ENCODE peak calls at places on chromosome 14, in five cellular contexts. T is A549; U is heart right ventricle; Y is CD8-positive, alpha-beta T cell; I is SK-N-SH. D is an unnamed sample. For H3K9me3, the result is how much of the 10 kb centered on the place peaks cover.

GRCh38 chr14:26138764-26139445 is 458.9 kb downstream of the NOVA1 start:
- DNase-seq in T (peak), U (no peak), Y (no peak), I (no peak), D (no peak)

GRCh38 chr14:51780006-51780692 is 80.3 kb upstream of the GNG2 start:
- DNase-seq in T (peak), U (peak), Y (peak), I (peak), D (peak)

GRCh38 chr14:79596531-79596930 is 614.8 kb downstream of the DIO2 start:
- DNase-seq in T (peak), U (no peak), Y (no peak), I (no peak), D (peak)

GRCh38 chr14:56686416-56686815 is 106.8 kb downstream of the TMEM260 start:
- DNase-seq in T (no peak), U (peak), Y (no peak), I (no peak), D (no peak)

GRCh38 chr14:92511472-92512247 is 1.9 kb upstream of the RIN3 start:
- DNase-seq in T (peak), U (peak), Y (no peak), I (peak), D (no peak)

GRCh38 chr14:52110441-52111086 is 41.7 kb upstream of the NID2 start:
- DNase-seq in T (peak), U (no peak), Y (no peak), I (no peak), D (no peak)

GRCh38 chr14:59739794-59740193 is 130.8 kb downstream of the RTN1 start:
- DNase-seq in T (no peak), U (no peak), Y (no peak), I (no peak), D (peak)

GRCh38 chr14:42130809-42131208 is 524.1 kb downstream of the LRFN5 start:
- DNase-seq in T (no peak), U (no peak), Y (no peak), I (no peak), D (no peak)

GRCh38 chr14:76502638-76503037 is 126.7 kb downstream of the ESRRB start:
- DNase-seq in T (no peak), U (no peak), Y (no peak), I (no peak), D (no peak)

GRCh38 chr14:64825006-64825405 is 54.7 kb downstream of the SPTB start:
- DNase-seq in T (no peak), U (no peak), Y (no peak), I (no peak), D (no peak)

GRCh38 chr14:43651185-43651787 is 855.8 kb downstream of the FSCB start:
- DNase-seq in T (no peak), U (no peak), Y (no peak), I (no peak), D (no peak)

GRCh38 chr14:30569216-30569902 is 10.4 kb downstream of the G2E3 start:
- DNase-seq in T (no peak), U (no peak), Y (no peak), I (no peak), D (no peak)

GRCh38 chr14:43651896-43652295 is 855.2 kb downstream of the FSCB start:
- DNase-seq in T (no peak), U (no peak), Y (no peak), I (no peak), D (no peak)

GRCh38 chr14:91252901-91253794 is 8.6 kb upstream of the GPR68 start:
- DNase-seq in T (no peak), U (no peak), Y (no peak), I (peak), D (no peak)

GRCh38 chr14:51653855-51654548 is 2.3 kb downstream of the FRMD6 start:
- DNase-seq in T (no peak), U (no peak), Y (no peak), I (no peak), D (no peak)

GRCh38 chr14:36619853-36620252 is 37.4 kb upstream of the NKX2-8 start:
- DNase-seq in T (no peak), U (no peak), Y (no peak), I (no peak), D (no peak)

GRCh38 chr14:102164241-102164641 is 24.5 kb downstream of the WDR20 start:
- DNase-seq in T (no peak), U (no peak), Y (no peak), I (no peak), D (peak)

GRCh38 chr14:22884721-22885523 is 1.9 kb downstream of the REM2 start:
- DNase-seq in T (no peak), U (no peak), Y (no peak), I (no peak), D (no peak)

GRCh38 chr14:75979641-75980422 is 2.0 kb downstream of the TGFB3 start:
- DNase-seq in T (no peak), U (no peak), Y (no peak), I (peak), D (no peak)

GRCh38 chr14:55399912-55400311 is 11.7 kb downstream of the ATG14 start:
- DNase-seq in T (no peak), U (no peak), Y (no peak), I (no peak), D (no peak)

GRCh38 chr14:65024957-65025356 is 38.3 kb downstream of the FNTB start:
- DNase-seq in T (no peak), U (no peak), Y (no peak), I (no peak), D (no peak)

GRCh38 chr14:90424075-90424474 is 27.2 kb downstream of the CALM1 start:
- DNase-seq in T (no peak), U (no peak), Y (no peak), I (no peak), D (no peak)

GRCh38 chr14:94615823-94616570 is 3.8 kb downstream of the SERPINA3 start:
- DNase-seq in T (no peak), U (no peak), Y (no peak), I (no peak), D (no peak)

GRCh38 chr14:32372154-32372553 is 43.1 kb downstream of the AKAP6 start:
- DNase-seq in T (peak), U (no peak), Y (no peak), I (no peak), D (no peak)

GRCh38 chr14:22892488-22892887 is 9.5 kb downstream of the REM2 start:
- DNase-seq in T (no peak), U (no peak), Y (no peak), I (no peak), D (no peak)

DNA sequence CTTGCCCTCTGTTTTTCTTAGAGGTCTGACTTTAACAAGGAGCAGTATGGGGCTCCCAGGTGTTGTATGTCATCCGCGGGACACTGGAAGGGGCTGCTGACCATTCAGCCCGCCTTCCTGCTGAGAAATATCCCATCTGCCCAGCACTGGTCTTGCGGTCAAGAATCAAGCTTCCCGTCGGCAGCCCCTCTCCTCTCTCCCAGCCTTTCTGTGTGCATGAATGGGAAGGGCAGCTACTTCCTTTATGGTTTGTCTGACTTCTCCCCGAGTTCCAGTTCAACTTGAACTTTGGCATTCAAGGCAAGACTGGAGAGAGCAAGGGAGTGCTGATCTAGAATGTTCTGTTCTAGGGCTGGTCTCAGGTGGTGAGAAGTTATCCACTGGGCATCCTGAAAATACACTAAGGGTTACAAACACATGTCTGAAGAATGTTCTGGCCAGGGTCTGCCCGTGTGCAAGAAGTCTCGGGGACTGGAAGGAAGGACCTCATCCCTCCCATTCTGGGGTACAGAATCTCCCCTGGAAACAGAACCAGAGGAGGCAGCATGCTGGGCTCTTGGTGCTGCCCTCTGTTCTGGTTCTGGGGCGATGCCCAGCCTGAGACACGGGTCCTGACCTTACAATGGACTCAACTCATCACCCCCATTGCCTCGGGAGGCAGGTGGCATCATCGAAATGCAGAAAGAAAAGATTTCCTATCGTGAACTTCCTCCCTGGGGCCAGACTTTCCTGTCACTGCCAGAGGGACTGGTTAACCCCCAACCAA is 51.7 kb downstream of the PSMA6 start:
- DNase-seq in T (no peak), U (no peak), Y (no peak), I (no peak), D (no peak)
- H3K27ac ChIP-seq in T (peak), U (no peak), Y (no peak), I (no peak), D (no peak)

GRCh38 chr14:72904840-72905561 is 11.1 kb upstream of the DPF3 start:
- DNase-seq in T (peak), U (peak), Y (peak), I (peak), D (peak)

GRCh38 chr14:72902802-72903530 is 9.1 kb upstream of the DPF3 start:
- DNase-seq in T (no peak), U (no peak), Y (no peak), I (no peak), D (peak)

GRCh38 chr14:72906316-72906715 is 12.4 kb upstream of the DPF3 start:
- DNase-seq in T (no peak), U (no peak), Y (no peak), I (no peak), D (peak)

GRCh38 chr14:72903707-72904106 is 9.8 kb upstream of the DPF3 start:
- DNase-seq in T (no peak), U (no peak), Y (no peak), I (no peak), D (no peak)

GRCh38 chr14:72904218-72904617 is 10.3 kb upstream of the DPF3 start:
- DNase-seq in T (no peak), U (no peak), Y (no peak), I (no peak), D (no peak)
- H3K9me3 ChIP-seq in T (under half), U (under half), Y (under half), I (under half), D (under half)

DNA sequence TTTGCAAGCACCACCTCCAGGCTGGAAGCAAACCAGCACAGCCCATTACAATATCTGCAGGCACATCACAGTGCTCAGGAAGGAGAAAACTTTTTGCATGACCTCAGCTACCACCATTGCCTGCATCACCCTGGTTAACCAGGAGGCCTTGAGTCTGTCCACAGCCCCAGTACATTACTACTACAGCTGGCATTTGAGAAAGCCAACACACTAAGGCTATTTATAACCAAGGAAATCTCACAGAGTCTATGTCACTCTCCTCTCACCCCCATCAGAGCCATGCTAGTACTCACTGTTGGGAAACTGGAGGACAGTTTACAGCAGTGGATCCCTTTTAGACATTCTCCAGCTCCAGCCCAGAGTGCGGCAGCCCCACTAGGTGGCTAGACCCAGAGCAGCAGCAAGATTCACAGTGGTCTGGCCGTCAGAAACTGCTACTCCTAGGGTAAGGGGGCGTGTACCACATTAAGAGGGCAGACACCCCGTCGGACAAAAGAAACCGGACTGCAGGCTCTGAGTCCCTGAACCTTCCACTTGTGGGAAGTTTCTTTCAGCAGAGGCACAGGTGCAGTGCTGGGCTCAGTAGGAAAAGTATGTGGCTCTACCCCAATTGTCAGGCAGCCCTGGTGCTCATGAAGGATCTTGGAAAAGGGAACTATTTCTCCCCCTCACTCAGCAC is 14.7 kb downstream of the CEP128 start:
- DNase-seq in T (no peak), U (peak), Y (no peak), I (no peak), D (peak)
- H3K27ac ChIP-seq in T (no peak), U (no peak), Y (no peak), I (no peak), D (peak)

DNA sequence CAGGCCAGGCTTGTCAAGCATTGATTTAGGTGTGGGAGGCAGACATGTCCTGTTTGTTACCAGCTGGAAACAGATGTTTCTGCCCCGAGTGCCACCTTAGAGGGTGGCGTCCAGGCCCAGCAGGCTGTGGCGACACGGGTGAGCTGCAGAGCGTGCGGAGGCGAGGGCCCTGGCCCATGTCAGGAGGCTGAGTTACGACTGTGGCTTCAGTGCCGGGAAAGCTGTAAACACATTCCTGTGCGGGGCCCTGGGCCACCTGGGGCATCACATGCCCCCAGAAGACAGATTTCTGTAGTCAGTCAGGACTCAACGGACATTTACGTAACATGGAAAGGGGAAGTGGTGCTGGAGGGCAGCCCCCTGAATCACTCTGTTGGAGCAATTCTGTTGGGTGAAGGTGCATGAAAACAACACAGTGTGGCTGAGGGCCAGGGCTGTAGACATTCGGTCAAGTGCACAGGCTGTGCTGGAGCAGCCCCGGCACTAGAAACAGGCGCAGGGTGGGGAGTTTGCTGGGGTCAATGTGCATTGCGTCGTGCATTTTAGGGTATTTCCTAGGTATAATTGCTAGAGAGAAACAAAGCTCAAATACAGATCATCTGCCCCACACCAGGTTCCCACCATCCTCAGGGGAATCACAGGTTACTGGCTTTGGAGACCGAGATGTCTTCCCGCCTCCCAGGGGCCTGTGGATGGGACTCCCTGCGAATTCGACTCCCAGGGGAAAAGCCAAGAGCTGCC is 291.8 kb downstream of the TMEM121 start:
- DNase-seq in T (no peak), U (no peak), Y (no peak), I (no peak), D (no peak)
- H3K9me3 ChIP-seq in T (under half), U (under half), Y (under half), I (under half), D (under half)

DNA sequence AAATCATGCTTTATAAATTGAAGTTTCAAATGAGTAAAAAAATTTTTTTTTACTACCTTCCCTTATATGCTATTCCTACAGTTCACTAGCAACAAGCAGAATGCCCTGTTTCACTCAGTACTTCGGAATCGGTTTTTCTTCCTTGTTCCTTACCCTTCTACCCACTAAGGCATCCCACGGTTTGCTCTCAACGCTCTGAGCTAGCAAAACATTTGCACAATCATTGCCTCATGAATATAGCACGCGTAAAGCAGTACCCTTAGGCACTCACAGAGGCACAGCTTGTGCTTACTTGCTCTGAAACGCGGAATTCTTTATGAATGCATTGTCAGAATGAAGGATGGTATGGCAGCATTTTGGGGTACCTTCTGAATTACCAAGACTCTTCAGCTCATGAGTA is 45.0 kb downstream of the PPP1R13B start:
- DNase-seq in T (no peak), U (no peak), Y (no peak), I (no peak), D (no peak)
- H3K27ac ChIP-seq in T (no peak), U (no peak), Y (no peak), I (no peak), D (no peak)

GRCh38 chr14:38431156-38431555 is 175.3 kb upstream of the CLEC14A start:
- DNase-seq in T (no peak), U (no peak), Y (no peak), I (no peak), D (no peak)
- H3K9me3 ChIP-seq in T (under half), U (under half), Y (under half), I (under half), D (under half)

GRCh38 chr14:101098641-101099040 is 195.1 kb upstream of the RTL1 start:
- DNase-seq in T (no peak), U (no peak), Y (no peak), I (no peak), D (no peak)
- H3K27ac ChIP-seq in T (no peak), U (no peak), Y (no peak), I (no peak), D (no peak)